ENCODE peak calls at places on chromosomes 11 and 22, in ten cellular contexts. Q is OCI-LY7; K is CD8-positive, alpha-beta T cell; B is heart right ventricle; O is fibroblast of lung; P is fibroblast of pulmonary artery; V is HepG2; H is DND-41; F is A549; N is transverse colon. Y is an unnamed sample.

GRCh38 chr11:132734217-132734616 is 798.1 kb downstream of the OPCML start:
- DNase-seq in Q (no peak), K (no peak), B (no peak), O (no peak), P (peak; percentile 39), V (no peak), H (no peak), F (no peak), N (no peak), Y (peak; percentile 45)

GRCh38 chr11:132158091-132158490 is 787.7 kb downstream of the NTM start:
- DNase-seq in Q (peak; percentile 3), K (no peak), B (no peak), O (peak; percentile 18), P (peak; percentile 26), V (no peak), H (peak; percentile 9), F (no peak), N (no peak), Y (peak; percentile 73)

GRCh38 chr11:3865388-3866193 is 10.1 kb downstream of the STIM1 start:
- DNase-seq in Q (peak; percentile 73), K (no peak), B (no peak), O (peak; percentile 66), P (peak; percentile 83), V (no peak), H (no peak), F (no peak), N (no peak), Y (peak; percentile 79)

GRCh38 chr11:75555079-75555811 is 6.8 kb upstream of the SERPINH1 start:
- DNase-seq in Q (no peak), K (no peak), B (no peak), O (no peak), P (no peak), V (no peak), H (no peak), F (no peak), N (no peak), Y (no peak)

GRCh38 chr22:31818481-31819392 is 64.9 kb downstream of the DEPDC5 start:
- DNase-seq in Q (no peak), K (no peak), B (no peak), O (peak; percentile 7), P (no peak), V (no peak), H (no peak), F (no peak), N (no peak), Y (peak; percentile 4)

GRCh38 chr11:124745835-124746620 is 6.0 kb downstream of the VSIG2 start:
- DNase-seq in Q (peak; percentile 56), K (no peak), B (no peak), O (no peak), P (no peak), V (no peak), H (no peak), F (peak; percentile 44), N (peak; percentile 68), Y (peak; percentile 30)

GRCh38 chr22:44393066-44393465 is 80.3 kb upstream of the SHISAL1 start:
- DNase-seq in Q (no peak), K (no peak), B (no peak), O (no peak), P (no peak), V (no peak), H (no peak), F (no peak), N (no peak), Y (no peak)

GRCh38 chr22:32327066-32327465 is 30.6 kb upstream of the RFPL3 start:
- DNase-seq in Q (no peak), K (no peak), B (no peak), O (no peak), P (peak; percentile 8), V (no peak), H (no peak), F (no peak), N (no peak), Y (peak; percentile 40)

GRCh38 chr11:27694992-27695391 is 5.3 kb downstream of the BDNF start:
- DNase-seq in Q (peak; percentile 16), K (no peak), B (no peak), O (peak; percentile 65), P (peak; percentile 68), V (no peak), H (no peak), F (no peak), N (no peak), Y (peak; percentile 34)
- TF ChIP-seq CTCF in Q (peak; percentile 69), K (no peak), B (peak; percentile 21), O (peak; percentile 15), P (peak; percentile 49), V (peak; percentile 38), H (peak; percentile 49), F (peak; percentile 68), N (peak; percentile 22), Y (peak; percentile 32)

GRCh38 chr11:118152552-118153471 is at the start of gene SCN4B:
- DNase-seq in Q (no peak), K (no peak), B (peak; percentile 76), O (peak; percentile 41), P (peak; percentile 48), V (no peak), H (peak; percentile 37), F (peak; percentile 56), N (peak; percentile 53), Y (peak; percentile 71)
- H3K4me3 ChIP-seq in Q (no peak within 1 kb of the TSS), K (peak within 1 kb of the TSS; percentile 53), B (peak within 1 kb of the TSS; percentile 60), O (peak within 1 kb of the TSS; percentile 42), P (peak within 1 kb of the TSS; percentile 44), V (peak within 1 kb of the TSS; percentile 29), H (peak within 1 kb of the TSS; percentile 46), F (peak within 1 kb of the TSS; percentile 45), N (peak within 1 kb of the TSS; percentile 31), Y (peak within 1 kb of the TSS; percentile 49)

DNA sequence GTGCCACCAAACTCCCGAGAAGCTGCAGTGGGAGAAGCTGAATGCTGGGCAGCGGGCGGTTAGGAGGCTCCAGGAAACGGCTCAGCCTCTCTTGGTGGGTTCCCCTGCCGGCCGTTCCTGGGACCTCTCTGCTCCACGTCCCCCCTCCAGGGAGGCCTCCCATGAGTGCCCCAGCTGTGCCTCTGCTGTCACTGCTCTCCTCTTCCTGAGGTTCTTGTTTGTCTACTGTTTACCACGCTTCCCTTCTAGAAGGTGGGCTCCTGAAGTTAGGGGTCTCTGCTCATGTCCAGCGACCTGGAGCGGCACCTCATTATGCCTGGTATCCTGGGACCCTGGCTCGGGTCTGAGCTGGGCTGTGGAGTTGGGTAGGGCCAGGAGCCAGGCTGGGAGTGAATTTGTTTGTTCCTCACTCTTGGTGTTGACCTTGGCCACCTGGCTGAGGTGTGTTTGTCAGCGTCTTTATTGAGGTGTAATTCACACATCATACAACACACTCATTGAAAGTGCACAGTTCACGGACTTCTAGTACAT is 37.8 kb upstream of the GRAMD4 start:
- DNase-seq in Q (no peak), K (no peak), B (no peak), O (no peak), P (no peak), V (no peak), H (no peak), F (no peak), N (peak; percentile 81), Y (no peak)
- TF ChIP-seq CTCF in Q (peak; percentile 12), K (no peak), B (no peak), O (no peak), P (no peak), V (no peak), H (no peak), F (no peak), N (no peak), Y (no peak)

GRCh38 chr11:117126223-117126965 is 17.7 kb upstream of the PAFAH1B2 start:
- DNase-seq in Q (no peak), K (no peak), B (no peak), O (no peak), P (no peak), V (no peak), H (no peak), F (no peak), N (no peak), Y (no peak)
- H3K4me3 ChIP-seq in Q (no peak overlapping the region), K (no peak overlapping the region), B (no peak overlapping the region), O (no peak overlapping the region), P (no peak overlapping the region), V (no peak overlapping the region), H (no peak overlapping the region), F (no peak overlapping the region), N (no peak overlapping the region), Y (no peak overlapping the region)

DNA sequence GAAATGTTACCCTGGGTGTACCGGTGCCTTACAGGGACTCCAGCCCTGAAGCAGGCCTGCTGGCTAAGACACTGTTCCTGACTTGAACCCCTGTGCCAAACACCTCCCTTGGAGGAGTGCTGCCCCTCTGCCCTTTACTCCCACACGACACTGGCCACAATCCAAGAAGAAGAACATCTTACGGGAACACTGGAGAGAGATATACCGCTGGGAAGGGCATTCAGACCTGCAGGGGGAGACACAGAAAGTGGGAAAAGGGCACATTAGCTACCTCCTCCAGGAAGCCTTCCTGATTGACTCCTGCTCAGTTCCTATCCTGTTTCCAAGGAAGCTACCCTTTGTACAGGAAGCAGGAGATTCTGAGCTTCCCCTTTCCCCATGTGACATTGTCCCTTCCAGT is 18.7 kb downstream of the TMPRSS13 start:
- DNase-seq in Q (no peak), K (no peak), B (no peak), O (no peak), P (no peak), V (no peak), H (no peak), F (no peak), N (no peak), Y (no peak)
- TF ChIP-seq CTCF in Q (no peak), K (no peak), B (no peak), O (no peak), P (no peak), V (no peak), H (peak; percentile 13), F (no peak), N (no peak), Y (no peak)

DNA sequence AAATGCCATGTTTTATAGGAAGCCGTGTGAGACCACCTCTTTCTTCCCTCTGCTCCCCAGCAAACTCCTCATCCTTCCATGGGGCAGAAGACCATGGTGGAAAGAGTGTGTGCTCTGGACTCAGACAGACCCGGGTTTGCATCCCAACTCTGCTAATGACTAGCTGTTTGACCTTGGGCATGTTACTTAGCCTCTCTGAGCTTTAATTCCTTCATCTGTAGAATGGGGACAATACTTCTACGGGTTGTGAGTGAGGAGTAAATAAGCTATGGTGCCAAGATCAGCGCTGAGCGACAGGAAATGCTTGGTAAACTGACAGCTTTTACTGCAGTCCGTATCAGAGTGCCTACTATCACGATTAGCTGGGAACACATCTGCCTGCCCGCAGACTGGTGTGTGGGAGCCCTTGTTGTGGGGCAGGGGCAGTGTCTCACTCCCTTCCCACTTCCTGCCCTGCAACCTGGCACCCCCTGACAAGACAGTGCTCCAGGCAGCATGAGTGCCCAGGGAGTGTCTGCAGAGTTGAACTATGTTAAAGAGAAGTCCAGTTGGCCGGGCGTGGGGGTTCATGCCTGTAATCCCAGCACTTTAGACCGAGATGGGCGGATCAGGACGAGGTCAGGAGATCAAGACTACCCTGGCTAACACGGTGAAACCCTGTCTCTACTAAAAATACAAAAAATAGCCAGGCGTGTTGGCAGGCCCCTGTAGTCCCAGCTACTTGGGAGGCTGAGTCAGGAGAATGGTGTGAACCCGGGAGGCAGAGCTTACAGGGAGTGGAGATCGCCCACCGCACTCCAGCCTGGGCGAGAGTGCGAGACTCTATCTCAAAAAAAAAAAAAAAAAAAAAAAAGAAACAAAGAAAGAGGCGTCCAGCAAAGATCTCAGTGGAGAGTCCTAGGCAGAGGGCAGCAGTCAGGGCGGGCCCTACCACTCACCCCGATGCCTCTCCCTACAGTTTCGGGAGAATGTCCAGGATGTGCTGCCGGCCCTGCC is 2.2 kb downstream of the SEC14L2 start:
- DNase-seq in Q (no peak), K (no peak), B (no peak), O (no peak), P (no peak), V (no peak), H (peak; percentile 85), F (no peak), N (no peak), Y (peak; percentile 22)
- H3K4me3 ChIP-seq in Q (no peak overlapping the region), K (peak overlapping the region; percentile 76), B (no peak overlapping the region), O (no peak overlapping the region), P (peak overlapping the region; percentile 80), V (no peak overlapping the region), H (peak overlapping the region; percentile 56), F (no peak overlapping the region), N (no peak overlapping the region), Y (peak overlapping the region; percentile 74)

Y was measured in epithelial cell of esophagus.